ENCODE peak calls at places on chromosomes 11 and 22, in six cellular contexts. U is MM.1S, L is PC-3, C is GM23248, X is GM23338, O is PC-9. F is an unnamed sample.

GRCh38 chr22:31683181-31684105 is 21.4 kb upstream of the PISD start:
- DNase-seq in O (no peak), L (no peak), C (peak; percentile 45), U (no peak), X (no peak), F (no peak)

GRCh38 chr11:75945925-75946324 is 130.9 kb downstream of the UVRAG start:
- DNase-seq in C (no peak), U (no peak), O (no peak), X (no peak), L (no peak), F (no peak)

GRCh38 chr11:44837650-44838049 is 110.9 kb downstream of the TSPAN18 start:
- DNase-seq in X (no peak), U (no peak), L (peak; percentile 30), C (peak; percentile 59), O (no peak), F (no peak)

GRCh38 chr11:23988381-23989006 is 508.4 kb upstream of the LUZP2 start:
- DNase-seq in U (peak; percentile 51), L (peak; percentile 71), X (no peak), C (peak; percentile 17), O (no peak), F (no peak)

GRCh38 chr22:40476341-40476740 is 105.9 kb downstream of the SGSM3 start:
- DNase-seq in L (no peak), O (no peak), C (no peak), U (no peak), X (no peak), F (no peak)

GRCh38 chr11:8035225-8035846 is 45.7 kb upstream of the TUB start:
- DNase-seq in O (no peak), L (no peak), U (no peak), C (no peak), X (no peak), F (no peak)

GRCh38 chr11:74257934-74258553 is 53.4 kb downstream of the P4HA3 start:
- DNase-seq in O (no peak), L (peak; percentile 64), C (peak; percentile 73), U (no peak), X (no peak), F (no peak)

GRCh38 chr11:9672918-9673317 is 9.0 kb downstream of the SWAP70 start:
- DNase-seq in L (no peak), U (no peak), X (no peak), C (no peak), O (no peak), F (no peak)

GRCh38 chr22:45317551-45318167 is 7.9 kb downstream of the FAM118A start:
- DNase-seq in O (no peak), U (no peak), C (peak; percentile 87), X (peak; percentile 68), L (peak; percentile 9), F (peak; percentile 30)

GRCh38 chr22:48443680-48444079 is 1384.0 kb downstream of the BRD1 start:
- DNase-seq in X (no peak), U (no peak), O (no peak), L (no peak), C (no peak), F (no peak)

GRCh38 chr11:76742912-76743311 is 40.2 kb upstream of the TSKU start:
- DNase-seq in C (peak; percentile 66), L (no peak), U (no peak), O (no peak), X (no peak), F (no peak)

GRCh38 chr22:46030241-46030880 is 53.4 kb upstream of the WNT7B start:
- DNase-seq in X (no peak), C (no peak), L (no peak), O (no peak), U (no peak), F (no peak)

GRCh38 chr11:100151944-100152343 is 535.1 kb upstream of the ARHGAP42 start:
- DNase-seq in O (peak; percentile 26), U (no peak), X (no peak), L (peak; percentile 45), C (peak; percentile 2), F (no peak)

GRCh38 chr11:2517016-2517385 is 72.2 kb downstream of the KCNQ1 start:
- DNase-seq in L (no peak), U (no peak), O (no peak), C (no peak), X (no peak), F (no peak)

GRCh38 chr22:27075028-27075678 is 417.8 kb downstream of the MIAT start:
- DNase-seq in X (peak; percentile 59), C (peak; percentile 26), O (no peak), L (no peak), U (peak; percentile 22), F (peak; percentile 22)

GRCh38 chr22:39254789-39255298 is 10.1 kb upstream of the PDGFB start:
- DNase-seq in L (peak; percentile 38), O (peak; percentile 46), U (peak; percentile 71), C (peak; percentile 82), X (no peak), F (no peak)

GRCh38 chr11:105000167-105000566 is 22.8 kb downstream of the CASP5 start:
- DNase-seq in L (peak; percentile 48), X (peak; percentile 50), U (no peak), C (peak; percentile 72), O (no peak), F (peak; percentile 9)

GRCh38 chr11:45857834-45858492 is 10.7 kb downstream of the CRY2 start:
- DNase-seq in C (peak; percentile 98), X (no peak), O (no peak), L (no peak), U (no peak), F (no peak)

GRCh38 chr11:78796956-78797355 is 222.3 kb upstream of the NARS2 start:
- DNase-seq in X (no peak), L (peak; percentile 99), C (peak; percentile 59), O (no peak), U (no peak), F (no peak)

DNA sequence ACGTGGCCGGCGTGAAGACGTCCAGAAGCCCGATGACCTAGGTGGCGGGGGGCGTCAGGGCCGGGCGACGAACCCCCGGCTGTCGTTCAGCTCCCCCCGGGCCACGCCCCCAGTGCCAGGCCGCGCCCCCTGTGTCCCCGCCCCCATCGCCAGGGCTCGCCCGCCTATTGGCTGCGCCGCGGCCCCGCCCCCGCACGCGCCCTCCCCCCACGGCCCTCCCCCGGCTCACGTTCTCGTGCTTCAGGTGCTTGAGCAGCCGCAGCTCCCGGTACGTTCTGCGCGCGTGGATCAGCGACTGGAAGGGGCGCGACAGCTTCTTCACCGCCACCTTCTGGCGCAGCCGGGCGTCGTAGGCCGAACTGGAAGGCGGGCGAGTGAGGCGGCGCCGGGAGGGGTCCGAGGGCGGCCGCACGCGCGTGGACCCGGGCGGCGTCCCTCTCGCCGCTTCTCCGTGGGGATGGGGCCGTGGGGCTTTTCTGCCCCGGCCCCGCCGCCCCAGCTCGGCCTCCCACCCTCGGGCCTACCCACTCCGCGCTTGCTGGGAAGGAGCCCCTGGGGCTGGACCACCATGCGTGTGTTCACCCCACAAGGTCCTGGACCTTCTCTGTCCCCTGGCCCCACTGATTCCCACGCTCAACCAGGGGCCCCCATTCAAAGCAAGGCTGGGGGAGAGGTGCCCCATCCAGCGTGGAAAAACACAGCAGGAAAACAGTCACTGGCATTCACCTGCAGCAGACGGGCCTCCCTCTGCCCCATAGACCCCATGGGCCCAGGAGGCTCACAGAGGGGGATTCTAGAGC is 2.4 kb downstream of the MAPK11 start:
- DNase-seq in O (no peak), U (no peak), C (peak; percentile 81), X (peak; percentile 81), L (no peak), F (peak; percentile 72)
- H3K4me2 ChIP-seq in O (peak overlapping the region; percentile 100), U (no peak overlapping the region), C (peak overlapping the region; percentile 68), X (peak overlapping the region; percentile 81), L (no peak overlapping the region), F (peak overlapping the region; percentile 68)

GRCh38 chr11:124868322-124869274 is 3.4 kb downstream of the ROBO3 start:
- DNase-seq in U (no peak), C (no peak), L (no peak), O (no peak), X (peak; percentile 34), F (no peak)
- TF ChIP-seq EZH2 in U (no peak), C (peak; percentile 80), L (no peak), O (no peak), X (peak; percentile 71), F (peak; percentile 83)

GRCh38 chr11:72235351-72236057 is 8.5 kb downstream of the PHOX2A start:
- DNase-seq in U (no peak), L (no peak), X (no peak), O (no peak), C (no peak), F (no peak)
- H3F3A ChIP-seq in U (no peaks in the 10 kb centered on the region), L (peaks cover 8% of the 10 kb centered on the region), X (no peaks in the 10 kb centered on the region), O (peaks cover 41% of the 10 kb centered on the region), C (peaks cover 42% of the 10 kb centered on the region), F (peaks cover 29% of the 10 kb centered on the region)

DNA sequence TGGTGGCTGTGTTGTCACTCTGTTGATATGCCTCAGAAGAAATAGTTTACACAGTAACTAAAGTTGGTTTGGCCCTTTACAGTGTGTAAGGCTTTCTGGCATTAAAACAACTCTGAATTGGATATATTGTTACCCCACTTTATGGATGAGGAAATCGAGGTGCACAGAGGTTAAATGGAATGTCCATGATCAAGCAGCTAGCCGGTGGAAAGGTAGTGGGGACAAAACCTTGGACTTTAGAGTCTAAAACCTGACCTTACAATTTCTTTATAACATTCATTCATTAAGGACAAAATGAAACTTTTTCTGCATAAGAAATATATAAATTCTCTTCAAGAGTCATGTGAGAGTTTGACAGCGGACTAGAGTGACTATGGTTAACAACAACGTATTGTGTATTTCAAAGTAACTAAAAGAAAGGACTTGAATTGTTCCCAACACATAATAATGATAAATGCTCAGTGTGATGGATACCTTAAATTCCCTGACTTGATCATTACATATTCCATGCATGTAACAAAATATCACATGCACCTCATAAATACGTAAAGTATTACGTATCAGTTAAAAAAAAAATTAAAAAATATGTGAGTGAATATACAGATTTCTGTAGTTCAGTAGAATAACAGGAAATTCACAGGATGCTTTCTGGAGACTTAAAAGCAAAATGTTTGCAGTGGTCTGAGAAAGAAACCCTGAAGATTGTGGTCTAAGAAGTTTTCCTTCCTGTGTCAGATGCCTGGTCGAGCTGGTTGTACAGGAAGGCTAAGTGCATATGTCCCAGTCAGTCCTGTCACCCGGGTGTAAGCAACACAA is 51.0 kb downstream of the TEAD1 start:
- DNase-seq in X (no peak), L (peak; percentile 42), U (peak; percentile 45), C (no peak), O (peak; percentile 26), F (no peak)
- H3K4me2 ChIP-seq in X (peak overlapping the region; percentile 71), L (peak overlapping the region; percentile 92), U (no peak overlapping the region), C (no peak overlapping the region), O (peak overlapping the region; percentile 91), F (peak overlapping the region; percentile 59)

GRCh38 chr11:69680688-69681087 is 5.5 kb upstream of the LTO1 start:
- DNase-seq in L (no peak), U (no peak), X (no peak), C (no peak), O (no peak), F (no peak)
- TF ChIP-seq EZH2 in L (no peak), U (no peak), X (no peak), C (no peak), O (no peak), F (no peak)

DNA sequence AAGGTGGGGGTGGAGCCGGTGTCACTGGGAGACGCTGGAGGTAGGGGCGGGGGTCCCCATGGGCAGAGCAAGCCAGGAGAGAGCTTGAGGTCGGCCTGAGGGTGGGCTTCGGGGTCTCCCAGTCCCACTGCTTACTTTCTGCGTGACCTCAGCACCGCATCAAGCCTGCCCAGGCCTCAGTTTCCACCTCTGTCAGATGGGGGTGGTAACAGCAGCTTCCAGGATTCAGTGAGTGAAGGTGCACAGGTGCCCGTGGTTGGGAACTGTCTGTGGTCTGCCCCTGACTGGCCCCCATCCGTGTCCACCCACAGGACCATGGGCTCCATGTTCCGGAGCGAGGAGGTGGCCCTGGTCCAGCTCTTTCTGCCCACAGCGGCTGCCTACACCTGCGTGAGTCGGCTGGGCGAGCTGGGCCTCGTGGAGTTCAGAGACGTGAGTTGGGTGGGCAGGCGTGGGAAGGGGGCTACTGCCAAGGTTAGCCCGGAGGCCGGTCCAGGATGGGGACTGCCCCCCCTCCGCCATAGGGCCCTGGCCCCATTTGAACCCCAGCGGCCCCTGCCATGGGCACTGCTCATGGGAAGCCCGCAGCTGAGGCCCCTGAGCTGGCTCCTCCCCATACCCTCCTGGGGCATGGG is 2.2 kb downstream of the TCIRG1 start:
- DNase-seq in X (no peak), O (no peak), L (no peak), U (no peak), C (no peak), F (no peak)
- H3F3A ChIP-seq in X (peaks cover 10% of the 10 kb centered on the region), O (peaks cover 58% of the 10 kb centered on the region), L (no peaks in the 10 kb centered on the region), U (peaks cover 27% of the 10 kb centered on the region), C (no peaks in the 10 kb centered on the region), F (peaks cover 23% of the 10 kb centered on the region)